ENCODE peak calls at places on chromosome 14, in nine cellular contexts. Z, C, R, A, M, U, H, Q and E are unnamed samples.

GRCh38 chr14:100116134-100116533 is 43.3 kb downstream of the DEGS2 start:
- DNase-seq in Z (no peak), C (no peak), R (no peak), A (no peak), M (no peak), U (no peak), H (no peak), Q (no peak), E (no peak)

GRCh38 chr14:69044965-69045555 is 66.0 kb upstream of the ACTN1 start:
- DNase-seq in Z (no peak), C (peak; percentile 91), R (no peak), A (no peak), M (peak; percentile 87), U (peak; percentile 52), H (no peak), Q (no peak), E (no peak)

GRCh38 chr14:93163570-93163969 is 21.1 kb downstream of the MOAP1 start:
- DNase-seq in Z (no peak), C (no peak), R (no peak), A (no peak), M (no peak), U (no peak), H (no peak), Q (no peak), E (no peak)

GRCh38 chr14:70188292-70188607 is 501 bp downstream of the SLC8A3 start:
- DNase-seq in Z (peak; percentile 20), C (no peak), R (no peak), A (no peak), M (no peak), U (peak; percentile 27), H (no peak), Q (no peak), E (no peak)

GRCh38 chr14:57835751-57836150 is 30.1 kb downstream of the SLC35F4 start:
- DNase-seq in Z (no peak), C (no peak), R (no peak), A (no peak), M (no peak), U (no peak), H (no peak), Q (no peak), E (no peak)

GRCh38 chr14:101173698-101174521 is 270.4 kb upstream of the RTL1 start:
- DNase-seq in Z (no peak), C (no peak), R (no peak), A (peak; percentile 34), M (no peak), U (no peak), H (no peak), Q (no peak), E (no peak)

GRCh38 chr14:34920339-34920738 is 45.2 kb upstream of the BAZ1A start:
- DNase-seq in Z (peak; percentile 40), C (peak; percentile 66), R (peak; percentile 3), A (no peak), M (no peak), U (no peak), H (peak; percentile 27), Q (no peak), E (no peak)

GRCh38 chr14:74519316-74520074 is 25.9 kb downstream of the ISCA2 start:
- DNase-seq in Z (no peak), C (no peak), R (no peak), A (no peak), M (no peak), U (no peak), H (no peak), Q (peak; percentile 39), E (no peak)

GRCh38 chr14:23129759-23130316 is 10.8 kb upstream of the CEBPE start:
- DNase-seq in Z (no peak), C (no peak), R (no peak), A (no peak), M (no peak), U (no peak), H (no peak), Q (no peak), E (no peak)

GRCh38 chr14:60965402-60965801 is 15.5 kb downstream of the TRMT5 start:
- DNase-seq in Z (peak; percentile 64), C (peak; percentile 92), R (peak; percentile 45), A (no peak), M (peak; percentile 87), U (peak; percentile 75), H (peak; percentile 57), Q (no peak), E (no peak)

GRCh38 chr14:105075364-105076295 is 10.4 kb upstream of the GPR132 start:
- DNase-seq in Z (peak; percentile 22), C (peak; percentile 52), R (no peak), A (no peak), M (no peak), U (peak; percentile 42), H (peak; percentile 30), Q (no peak), E (peak; percentile 31)

GRCh38 chr14:94509356-94509755 is at the start of gene SERPINA12:
- DNase-seq in Z (no peak), C (no peak), R (no peak), A (no peak), M (no peak), U (no peak), H (no peak), Q (no peak), E (no peak)

GRCh38 chr14:55556929-55557623 is 22.9 kb upstream of the KTN1 start:
- DNase-seq in Z (peak; percentile 78), C (peak; percentile 84), R (peak; percentile 61), A (no peak), M (peak; percentile 72), U (peak; percentile 87), H (peak; percentile 89), Q (no peak), E (no peak)

GRCh38 chr14:67240168-67240932 is 885 bp upstream of the PALS1 start:
- DNase-seq in Z (peak; percentile 66), C (peak; percentile 11), R (no peak), A (peak; percentile 21), M (peak; percentile 7), U (peak; percentile 72), H (peak; percentile 45), Q (peak; percentile 65), E (peak; percentile 2)

GRCh38 chr14:94355191-94355794 is 32.2 kb upstream of the SERPINA6 start:
- DNase-seq in Z (peak; percentile 68), C (peak; percentile 65), R (no peak), A (no peak), M (peak; percentile 80), U (no peak), H (no peak), Q (no peak), E (no peak)

GRCh38 chr14:73752297-73752992 is 38.3 kb upstream of the PNMA1 start:
- DNase-seq in Z (no peak), C (peak; percentile 45), R (no peak), A (peak; percentile 28), M (peak; percentile 29), U (peak; percentile 60), H (peak; percentile 81), Q (peak; percentile 76), E (no peak)

GRCh38 chr14:45070215-45070614 is 13.7 kb upstream of the PRPF39 start:
- DNase-seq in Z (peak; percentile 56), C (peak; percentile 10), R (no peak), A (no peak), M (peak; percentile 43), U (peak; percentile 12), H (no peak), Q (no peak), E (no peak)

GRCh38 chr14:22811752-22812151 is 3.5 kb downstream of the SLC7A7 start:
- DNase-seq in Z (no peak), C (peak; percentile 87), R (no peak), A (no peak), M (no peak), U (no peak), H (no peak), Q (no peak), E (no peak)

GRCh38 chr14:23182372-23183014 is 967 bp downstream of the SLC7A8 start:
- DNase-seq in Z (no peak), C (no peak), R (no peak), A (no peak), M (no peak), U (peak; percentile 53), H (no peak), Q (peak; percentile 59), E (no peak)

GRCh38 chr14:99194736-99195135 is 77.3 kb downstream of the BCL11B start:
- DNase-seq in Z (no peak), C (no peak), R (no peak), A (no peak), M (no peak), U (no peak), H (no peak), Q (no peak), E (no peak)

GRCh38 chr14:34129927-34130552 is 179.2 kb upstream of the EGLN3 start:
- DNase-seq in Z (no peak), C (no peak), R (no peak), A (no peak), M (no peak), U (no peak), H (no peak), Q (no peak), E (no peak)

GRCh38 chr14:93587330-93587729 is 156.6 kb downstream of the UNC79 start:
- DNase-seq in Z (peak; percentile 36), C (no peak), R (no peak), A (no peak), M (no peak), U (no peak), H (no peak), Q (no peak), E (no peak)